ENCODE peak calls at places on chromosome 17, in seven cellular contexts. U is cardiac muscle cell; V is tibial nerve; B is CD8-positive, alpha-beta T cell; W is lung; Z is mesothelial cell of epicardium; N is RWPE1. H is an unnamed sample.

GRCh38 chr17:78057113-78057740 is 71.3 kb downstream of the TMC6 start:
- DNase-seq in W (no peak), N (no peak), B (no peak), V (no peak), Z (no peak), U (no peak), H (no peak)

GRCh38 chr17:13885953-13886889 is 183.1 kb upstream of the COX10 start:
- DNase-seq in Z (no peak), B (no peak), W (no peak), U (peak), N (no peak), V (no peak), H (peak)

GRCh38 chr17:3647251-3647650 is 10.7 kb downstream of the CTNS start:
- DNase-seq in W (no peak), U (no peak), V (no peak), N (no peak), B (no peak), Z (no peak), H (no peak)

GRCh38 chr17:31610301-31610910 is 218.9 kb downstream of the RAB11FIP4 start:
- DNase-seq in Z (no peak), U (no peak), B (no peak), W (no peak), N (no peak), V (no peak), H (no peak)

GRCh38 chr17:19724501-19725420 is 8.4 kb upstream of the SLC47A2 start:
- DNase-seq in N (peak), W (peak), B (peak), Z (no peak), U (no peak), V (peak), H (no peak)

GRCh38 chr17:41406205-41406604 is 8.8 kb upstream of the KRT31 start:
- DNase-seq in V (no peak), W (no peak), U (no peak), N (peak), Z (no peak), B (no peak), H (peak)

GRCh38 chr17:9973689-9974459 is 68.8 kb upstream of the RCVRN start:
- DNase-seq in N (no peak), W (no peak), B (no peak), V (no peak), U (no peak), Z (no peak), H (no peak)

GRCh38 chr17:42016411-42016831 is 818 bp downstream of the DNAJC7 start:
- DNase-seq in Z (no peak), N (no peak), U (no peak), W (no peak), V (no peak), B (no peak), H (peak)

GRCh38 chr17:33560165-33560564 is 267.1 kb upstream of the ASIC2 start:
- DNase-seq in Z (no peak), V (no peak), N (no peak), U (no peak), B (no peak), W (no peak), H (no peak)

GRCh38 chr17:76674600-76674999 is 31.0 kb upstream of the ST6GALNAC1 start:
- DNase-seq in N (no peak), B (no peak), W (no peak), U (no peak), Z (no peak), V (no peak), H (no peak)

GRCh38 chr17:42281571-42282096 is 5.4 kb upstream of the STAT5B start:
- DNase-seq in Z (no peak), W (no peak), N (no peak), V (no peak), B (peak), U (no peak), H (no peak)

GRCh38 chr17:75407655-75408352 is 2.3 kb upstream of the GRB2 start:
- DNase-seq in N (no peak), U (no peak), Z (no peak), V (no peak), W (no peak), B (no peak), H (no peak)

GRCh38 chr17:78805301-78805700 is 23.2 kb upstream of the CYTH1 start:
- DNase-seq in N (no peak), W (no peak), U (no peak), B (peak), V (no peak), Z (no peak), H (no peak)

GRCh38 chr17:33120103-33120502 is 128.5 kb downstream of the SPACA3 start:
- DNase-seq in U (no peak), V (no peak), N (no peak), W (no peak), Z (no peak), B (no peak), H (no peak)

GRCh38 chr17:42520540-42520951 is 15.5 kb upstream of the NAGLU start:
- DNase-seq in Z (no peak), N (no peak), W (no peak), U (no peak), V (no peak), B (peak), H (no peak)

GRCh38 chr17:27540300-27541105 is 84.3 kb downstream of the KSR1 start:
- DNase-seq in B (no peak), V (peak), Z (no peak), U (no peak), W (peak), N (no peak), H (peak)

GRCh38 chr17:10316986-10317834 is 55.6 kb downstream of the MYH13 start:
- DNase-seq in Z (no peak), N (no peak), B (no peak), V (no peak), W (peak), U (peak), H (peak)

GRCh38 chr17:34841467-34841866 is 119.8 kb downstream of the CCT6B start:
- DNase-seq in U (no peak), N (no peak), B (no peak), Z (no peak), V (no peak), W (no peak), H (no peak)
- TF ChIP-seq CTCF in U (no peak), N (no peak), B (no peak), Z (no peak), V (no peak), W (no peak), H (no peak)

DNA sequence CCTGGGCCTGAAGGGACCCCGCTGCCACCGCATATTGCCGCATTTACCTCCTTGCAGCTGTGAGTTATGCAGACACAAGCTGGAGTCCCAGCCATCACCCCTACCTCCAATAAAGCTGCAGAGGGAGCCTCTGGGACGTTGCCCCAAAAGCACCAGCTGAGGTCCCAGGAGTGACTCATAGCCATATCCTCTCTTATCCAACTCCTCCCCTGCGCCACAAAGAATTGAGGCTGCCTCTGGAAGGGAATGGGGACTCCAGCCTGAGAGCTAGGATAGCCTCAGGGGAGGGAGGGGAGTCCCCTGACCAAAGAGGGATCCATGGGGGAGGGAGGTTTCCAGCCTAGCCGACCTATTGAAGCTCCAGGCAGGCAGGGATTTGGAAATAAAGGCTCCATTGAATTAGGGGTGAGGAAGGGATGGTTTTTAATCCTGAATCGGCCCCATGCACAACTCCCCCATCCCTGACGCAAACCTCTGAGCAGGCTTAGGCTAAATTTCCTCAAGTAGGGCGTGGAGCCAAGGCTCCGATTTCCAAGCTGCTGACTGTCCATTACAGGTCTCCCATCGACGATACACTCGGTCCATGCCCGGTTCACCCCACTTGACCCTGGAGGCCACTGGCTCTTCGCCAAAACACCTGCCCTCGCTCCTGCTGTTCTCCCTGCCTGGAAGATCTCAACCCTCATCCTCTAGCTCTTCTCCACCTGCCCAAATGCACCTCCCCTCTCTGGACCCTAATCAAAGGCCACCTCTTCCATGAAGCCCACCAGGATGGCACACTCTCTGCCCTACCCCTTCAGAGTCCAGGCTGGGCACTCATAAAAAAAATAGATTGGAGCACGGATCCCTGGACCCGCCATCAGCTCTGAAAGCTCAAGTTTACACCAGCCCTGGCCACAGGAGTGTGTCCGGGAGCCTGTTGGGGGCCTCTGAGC is 27.5 kb downstream of the PIMREG start:
- DNase-seq in U (no peak), B (no peak), W (no peak), Z (no peak), N (peak), V (no peak), H (peak)
- TF ChIP-seq CTCF in U (no peak), B (no peak), W (no peak), Z (no peak), N (peak), V (no peak), H (peak)

DNA sequence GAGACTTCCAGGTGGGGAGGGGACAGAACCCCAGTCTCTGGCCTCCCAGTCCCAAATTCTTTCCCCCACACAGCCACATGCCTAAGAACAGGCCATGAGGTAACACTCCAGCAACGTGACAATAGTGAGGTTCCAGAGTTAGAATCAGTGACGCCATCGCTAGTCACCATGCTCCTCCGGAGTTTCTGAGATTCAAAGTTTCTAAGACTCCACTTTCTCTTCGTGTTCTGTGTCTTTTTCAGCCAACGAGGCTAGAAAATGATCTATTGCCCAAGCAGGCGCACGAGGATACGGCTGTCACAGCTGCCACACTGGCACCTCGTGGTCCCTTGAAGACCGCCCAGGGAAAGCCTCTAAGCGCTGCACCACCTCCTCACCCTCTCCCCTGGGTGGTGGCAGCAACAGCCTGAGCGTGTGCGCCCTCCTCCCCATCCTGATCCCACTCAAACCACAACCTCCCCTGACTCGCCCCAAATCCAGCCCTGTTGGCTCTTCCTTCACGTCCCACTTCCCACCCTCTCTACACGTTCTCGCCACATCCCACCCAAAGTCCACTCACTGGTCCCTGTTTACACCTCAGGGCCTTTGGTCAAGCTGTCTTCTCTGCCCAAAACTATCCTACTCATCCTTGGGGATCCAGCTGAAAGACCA is 1.0 kb downstream of the MCRIP1 start:
- DNase-seq in N (no peak), V (no peak), U (no peak), W (no peak), B (peak), Z (no peak), H (peak)
- TF ChIP-seq CTCF in N (no peak), V (no peak), U (no peak), W (no peak), B (no peak), Z (no peak), H (no peak)

GRCh38 chr17:45705123-45706009 is 78.8 kb upstream of the CRHR1 start:
- DNase-seq in B (no peak), U (no peak), V (no peak), W (no peak), N (peak), Z (no peak), H (peak)

GRCh38 chr17:45706033-45706432 is 78.1 kb upstream of the CRHR1 start:
- DNase-seq in N (no peak), W (no peak), B (no peak), U (no peak), Z (no peak), V (no peak), H (no peak)

GRCh38 chr17:45708707-45709290 is 75.3 kb upstream of the CRHR1 start:
- DNase-seq in V (no peak), U (no peak), N (no peak), Z (no peak), B (no peak), W (no peak), H (no peak)

GRCh38 chr17:45704251-45704650 is 79.9 kb upstream of the CRHR1 start:
- DNase-seq in W (no peak), U (no peak), B (no peak), Z (no peak), N (no peak), V (no peak), H (no peak)

DNA sequence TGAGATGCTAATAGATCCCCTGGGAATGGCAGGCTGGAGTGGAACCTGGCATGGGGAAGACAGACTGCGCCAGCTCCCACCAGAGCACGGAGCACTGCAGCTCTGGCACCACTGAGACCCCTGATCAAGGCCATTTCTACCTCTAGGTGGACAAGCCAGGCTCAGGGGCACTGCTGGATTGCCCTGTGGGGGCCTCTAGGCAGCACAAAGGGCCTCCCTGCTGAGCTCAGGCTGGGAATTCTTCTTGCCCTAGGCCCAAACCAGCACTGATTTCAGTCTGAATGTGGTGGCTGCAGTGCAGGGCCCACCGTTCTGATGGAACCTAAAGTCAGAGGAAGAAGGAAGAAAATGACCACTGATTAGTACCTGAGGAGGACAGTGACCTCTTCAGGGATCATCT is 74.2 kb upstream of the CRHR1 start:
- DNase-seq in W (no peak), N (no peak), V (no peak), Z (no peak), B (no peak), U (no peak), H (no peak)
- TF ChIP-seq CTCF in W (no peak), N (no peak), V (no peak), Z (no peak), B (no peak), U (no peak), H (no peak)

GRCh38 chr17:61005358-61005757 is 327.7 kb downstream of the BCAS3 start:
- DNase-seq in N (no peak), Z (no peak), V (no peak), W (no peak), U (no peak), B (no peak), H (no peak)

GRCh38 chr17:61002316-61002736 is 324.7 kb downstream of the BCAS3 start:
- DNase-seq in Z (no peak), B (no peak), W (no peak), N (peak), U (peak), V (no peak), H (peak)

DNA sequence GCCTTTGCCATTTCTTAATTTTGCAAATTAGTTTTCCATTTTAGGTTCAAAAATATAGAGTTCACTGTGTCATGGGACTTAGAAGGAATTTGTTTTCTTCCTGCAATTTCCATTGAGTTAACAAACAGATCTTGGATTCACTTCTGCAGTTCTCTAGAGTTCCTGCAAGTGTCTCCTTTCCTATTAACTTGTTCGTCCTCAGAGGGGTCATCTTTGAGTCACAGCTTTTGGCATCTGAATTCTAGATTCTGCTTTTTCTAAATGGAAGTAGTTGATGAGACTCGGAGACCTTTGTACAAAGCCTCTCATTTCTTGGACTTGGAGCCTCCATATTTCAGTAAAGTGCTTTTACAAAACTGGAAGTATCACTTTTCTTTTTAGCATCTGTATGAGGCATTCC is 323.3 kb downstream of the BCAS3 start:
- DNase-seq in N (peak), Z (no peak), V (no peak), U (peak), B (no peak), W (no peak), H (peak)
- TF ChIP-seq CTCF in N (no peak), Z (no peak), V (no peak), U (peak), B (no peak), W (no peak), H (peak)

GRCh38 chr17:50117202-50118040 is 12.5 kb downstream of the SAMD14 start:
- DNase-seq in W (peak), B (peak), V (no peak), Z (peak), U (peak), N (peak), H (peak)
- TF ChIP-seq CTCF in W (no peak), B (peak), V (peak), Z (peak), U (peak), N (peak), H (peak)